ENCODE peak calls at places on chromosomes 16 and 17, in four cellular contexts. V is tibial nerve, W is neural progenitor cell, S is AG04450. B is an unnamed sample.

GRCh38 chr16:15772579-15773293 is 84.1 kb downstream of the MYH11 start:
- DNase-seq in W (no peak), S (no peak), V (no peak), B (no peak)

GRCh38 chr17:45914036-45914717 is 19.8 kb downstream of the MAPT start:
- DNase-seq in S (no peak), W (no peak), V (no peak), B (no peak)

GRCh38 chr17:15263206-15263579 is 1.9 kb downstream of the PMP22 start:
- DNase-seq in S (peak; percentile 60), W (peak; percentile 73), V (peak; percentile 90), B (peak; percentile 75)

GRCh38 chr16:1180772-1181714 is 28.1 kb downstream of the CACNA1H start:
- DNase-seq in V (no peak), S (no peak), W (peak; percentile 73), B (no peak)

GRCh38 chr17:79838541-79839274 is 532 bp downstream of the CBX4 start:
- DNase-seq in S (no peak), V (no peak), W (peak; percentile 87), B (no peak)

GRCh38 chr16:22813946-22814325 is at the start of gene HS3ST2:
- DNase-seq in W (peak; percentile 92), S (no peak), V (no peak), B (no peak)

GRCh38 chr16:57532251-57532625 is 4.1 kb downstream of the CCDC102A start:
- DNase-seq in V (no peak), S (no peak), W (no peak), B (no peak)

GRCh38 chr17:14297161-14297851 is 3.6 kb upstream of the HS3ST3B1 start:
- DNase-seq in W (peak; percentile 86), V (no peak), S (no peak), B (no peak)

GRCh38 chr17:38922538-38923291 is 2.7 kb upstream of the LASP1NB start:
- DNase-seq in S (no peak), V (peak; percentile 85), W (peak; percentile 83), B (peak; percentile 34)

GRCh38 chr17:73311428-73311780 is 397 bp downstream of the CDC42EP4 start:
- DNase-seq in V (no peak), S (no peak), W (no peak), B (no peak)

GRCh38 chr17:65797809-65798208 is 236.4 kb upstream of the AXIN2 start:
- DNase-seq in W (peak; percentile 74), V (no peak), S (no peak), B (no peak)

GRCh38 chr17:81371910-81372760 is 23.1 kb upstream of the BAHCC1 start:
- DNase-seq in S (no peak), V (no peak), W (peak; percentile 69), B (no peak)

GRCh38 chr17:47864791-47865216 is 13.8 kb upstream of the SP6 start:
- DNase-seq in V (no peak), S (no peak), W (no peak), B (no peak)

GRCh38 chr17:66715745-66716156 is 119.2 kb upstream of the CACNG5 start:
- DNase-seq in S (peak; percentile 23), V (peak; percentile 27), W (peak; percentile 82), B (peak; percentile 27)

GRCh38 chr17:74198694-74199093 is 4.8 kb upstream of the RPL38 start:
- DNase-seq in W (no peak), S (no peak), V (no peak), B (no peak)

GRCh38 chr16:15511759-15512487 is 77.5 kb downstream of the BMERB1 start:
- DNase-seq in V (no peak), W (no peak), S (no peak), B (no peak)

GRCh38 chr16:88927010-88927409 is 50.0 kb downstream of the CBFA2T3 start:
- DNase-seq in S (no peak), W (no peak), V (no peak), B (no peak)

GRCh38 chr17:63222655-63223054 is 223.5 kb downstream of the CYB561 start:
- DNase-seq in V (no peak), W (no peak), S (no peak), B (no peak)

GRCh38 chr16:23807028-23807427 is 28.8 kb upstream of the PRKCB start:
- DNase-seq in V (no peak), S (no peak), W (no peak), B (no peak)

GRCh38 chr17:50538549-50539410 is 6.2 kb downstream of the EPN3 start:
- DNase-seq in V (no peak), W (no peak), S (no peak), B (no peak)

GRCh38 chr17:2712300-2713043 is 908 bp upstream of the CLUH start:
- DNase-seq in W (no peak), V (no peak), S (no peak), B (no peak)

GRCh38 chr16:83967838-83968482 is at the start of gene NECAB2:
- DNase-seq in W (peak; percentile 78), V (peak; percentile 23), S (no peak), B (no peak)

GRCh38 chr17:44014133-44014436 is 678 bp downstream of the TMEM101 start:
- DNase-seq in W (no peak), V (no peak), S (no peak), B (no peak)

GRCh38 chr16:84656557-84657130 is 8.3 kb downstream of the KLHL36 start:
- DNase-seq in V (no peak), S (no peak), W (no peak), B (no peak)

DNA sequence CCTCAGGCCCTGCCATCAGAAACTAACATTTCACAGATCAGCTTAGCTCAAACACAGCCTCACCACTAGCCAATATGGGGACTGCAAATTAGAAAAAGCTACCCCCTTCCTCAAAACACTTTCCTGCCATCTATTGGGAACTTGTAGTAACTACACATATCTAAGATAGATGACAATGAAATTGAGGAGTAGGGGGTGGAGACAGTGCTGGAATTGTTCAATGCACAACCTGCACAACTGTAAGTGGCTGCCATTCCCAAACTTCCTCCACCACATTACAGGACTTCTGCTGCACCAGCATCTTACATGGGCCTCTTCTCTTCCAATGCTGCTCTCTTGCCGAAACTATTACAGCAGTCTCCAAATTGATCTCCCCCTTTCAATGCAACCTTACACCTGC is 21.8 kb downstream of the AIPL1 start:
- DNase-seq in W (peak; percentile 66), V (no peak), S (no peak), B (no peak)
- TF ChIP-seq CTCF in W (peak; percentile 60), V (no peak), S (peak; percentile 58), B (peak; percentile 36)

GRCh38 chr16:12350945-12351344 is 374.4 kb downstream of the SNX29 start:
- DNase-seq in W (peak; percentile 20), V (no peak), S (no peak), B (no peak)
- TF ChIP-seq CTCF in W (peak; percentile 30), V (no peak), S (no peak), B (no peak)

DNA sequence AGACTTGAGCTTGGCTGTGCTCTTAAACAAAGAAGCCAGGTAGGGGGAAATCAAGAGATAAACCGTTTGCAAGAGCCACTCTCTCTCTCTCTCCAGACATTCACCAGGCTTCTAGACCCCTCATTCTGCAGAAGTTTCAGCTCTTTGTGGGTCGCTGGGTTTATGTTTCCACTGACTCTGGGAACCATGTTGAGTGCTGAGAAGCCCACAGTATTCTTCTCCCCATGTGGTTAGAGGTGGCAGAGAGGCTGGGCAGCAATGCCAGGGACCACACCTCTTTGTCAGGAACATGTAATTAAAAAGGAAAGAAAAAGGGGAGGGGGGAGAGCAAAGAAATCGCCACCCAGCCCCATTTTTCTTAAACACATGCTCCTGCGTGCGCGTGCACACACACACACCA is 154.8 kb upstream of the SOX9 start:
- DNase-seq in V (no peak), W (no peak), S (no peak), B (no peak)
- TF ChIP-seq CTCF in V (no peak), W (no peak), S (no peak), B (no peak)

GRCh38 chr16:53404959-53405358 is 29.3 kb upstream of the RBL2 start:
- DNase-seq in V (no peak), W (no peak), S (no peak), B (no peak)
- TF ChIP-seq CTCF in V (no peak), W (peak; percentile 7), S (no peak), B (no peak)

B was measured in AG09319.